ENCODE peak calls at places on chromosome 18, in five cellular contexts. M, R, K, J and D are unnamed samples.

GRCh38 chr18:39788395-39788794 is 2166.6 kb upstream of the PIK3C3 start:
- DNase-seq in M (no peak), J (no peak), R (no peak), K (peak; percentile 18), D (no peak)

GRCh38 chr18:56727399-56727798 is 76.2 kb downstream of the WDR7 start:
- DNase-seq in M (no peak), K (no peak), R (no peak), J (no peak), D (no peak)

GRCh38 chr18:6983366-6983765 is 134.2 kb downstream of the LAMA1 start:
- DNase-seq in J (no peak), K (no peak), R (no peak), M (no peak), D (no peak)

GRCh38 chr18:40259073-40259472 is 1696.0 kb upstream of the PIK3C3 start:
- DNase-seq in R (no peak), K (peak; percentile 34), J (no peak), M (no peak), D (no peak)

GRCh38 chr18:62389761-62390481 is 64.8 kb downstream of the TNFRSF11A start:
- DNase-seq in R (no peak), K (no peak), M (no peak), J (no peak), D (no peak)

GRCh38 chr18:22987547-22988182 is 54.5 kb downstream of the RBBP8 start:
- DNase-seq in M (no peak), K (no peak), R (no peak), J (no peak), D (no peak)

GRCh38 chr18:7517852-7518251 is 49.3 kb upstream of the PTPRM start:
- DNase-seq in J (no peak), K (no peak), M (no peak), R (no peak), D (no peak)

GRCh38 chr18:44098551-44099098 is 582.1 kb upstream of the SETBP1 start:
- DNase-seq in K (peak; percentile 17), M (peak; percentile 47), R (no peak), J (peak; percentile 21), D (peak; percentile 37)

GRCh38 chr18:11995445-11996189 is 14.3 kb downstream of the IMPA2 start:
- DNase-seq in J (peak; percentile 81), K (peak; percentile 77), M (peak; percentile 75), R (peak; percentile 57), D (peak; percentile 66)

GRCh38 chr18:25561923-25562322 is 210.0 kb upstream of the ZNF521 start:
- DNase-seq in M (peak; percentile 9), J (peak; percentile 31), R (no peak), K (peak; percentile 33), D (no peak)

GRCh38 chr18:67517224-67517765 is 775 bp upstream of the DSEL start:
- DNase-seq in J (peak; percentile 18), R (no peak), K (peak; percentile 25), M (no peak), D (no peak)

GRCh38 chr18:22790545-22791415 is 142.3 kb upstream of the RBBP8 start:
- DNase-seq in J (no peak), M (no peak), K (no peak), R (no peak), D (no peak)

GRCh38 chr18:54209471-54210180 is 14.8 kb downstream of the MBD2 start:
- DNase-seq in R (no peak), J (peak; percentile 52), M (no peak), K (peak; percentile 15), D (no peak)

GRCh38 chr18:33470229-33470628 is 29.7 kb upstream of the CCDC178 start:
- DNase-seq in R (no peak), K (no peak), M (peak; percentile 76), J (no peak), D (no peak)

GRCh38 chr18:76619342-76620315 is 124.6 kb upstream of the ZNF516 start:
- DNase-seq in M (peak; percentile 47), J (peak; percentile 42), R (peak; percentile 20), K (peak; percentile 58), D (no peak)

GRCh38 chr18:63451774-63452173 is 25.0 kb upstream of the SERPINB5 start:
- DNase-seq in M (no peak), K (no peak), R (no peak), J (no peak), D (no peak)

GRCh38 chr18:12911025-12911927 is 27.2 kb upstream of the PTPN2 start:
- DNase-seq in J (peak; percentile 60), K (no peak), R (no peak), M (peak; percentile 31), D (no peak)

DNA sequence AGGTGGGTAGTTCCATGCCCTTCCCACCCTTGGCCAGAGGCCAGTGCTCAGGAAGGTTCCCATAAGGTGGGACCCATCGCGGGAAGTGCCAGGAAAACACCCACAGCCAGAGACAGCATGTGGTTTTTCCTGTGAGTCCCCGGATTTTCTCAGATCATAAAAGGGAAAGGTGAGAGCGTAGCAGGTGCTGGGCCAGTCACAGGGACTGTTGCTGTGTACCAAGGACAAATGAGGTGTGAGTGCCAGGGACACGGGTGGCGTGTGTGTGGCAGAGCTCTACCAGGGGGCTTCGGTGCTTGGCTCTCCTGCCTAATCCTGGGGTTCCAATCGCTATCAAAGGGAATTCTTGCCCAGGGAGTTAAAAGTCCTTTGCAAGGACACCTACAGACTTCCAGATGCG is 159.6 kb upstream of the SMAD2 start:
- DNase-seq in M (no peak), R (no peak), K (no peak), J (no peak), D (no peak)
- TF ChIP-seq CTCF in M (no peak), R (no peak), K (no peak), J (no peak), D (no peak)

DNA sequence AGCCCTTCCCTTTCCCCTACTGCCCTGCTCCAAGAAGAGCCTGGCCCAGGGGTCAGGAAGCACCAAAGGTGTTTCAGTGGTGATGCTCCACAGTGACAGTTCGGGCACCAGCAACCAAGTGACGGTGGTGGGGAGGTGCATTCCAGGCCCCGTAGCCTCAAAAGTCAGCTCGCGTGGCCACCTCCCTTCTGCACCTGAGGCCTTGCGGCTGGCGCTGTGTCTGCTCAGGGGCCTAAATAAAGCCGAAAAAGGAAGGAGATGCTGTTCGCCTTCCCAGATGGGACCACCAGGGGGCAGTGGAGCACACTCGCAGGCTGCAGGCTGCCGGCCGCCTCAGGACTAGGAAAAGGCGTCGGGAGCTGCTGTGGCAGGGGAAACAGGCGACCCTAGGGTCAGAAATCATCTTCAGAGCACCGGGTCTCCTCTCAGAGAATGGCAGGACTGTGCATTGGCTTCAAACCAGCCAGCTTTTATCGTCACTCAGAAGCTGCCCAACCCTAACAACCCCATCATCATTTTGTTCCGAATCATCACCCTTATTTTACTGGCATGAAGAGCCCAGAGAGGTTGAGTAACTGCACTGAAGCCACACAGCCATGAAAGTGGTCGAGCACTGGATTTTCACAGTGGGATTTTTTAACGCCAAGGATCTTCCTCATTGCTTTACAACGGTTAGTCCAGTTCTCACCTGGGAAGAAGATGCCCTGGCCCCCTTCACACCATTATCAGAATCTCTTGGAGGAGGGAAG is 213.0 kb upstream of the CELF4 start:
- DNase-seq in R (no peak), K (no peak), J (peak; percentile 92), M (peak; percentile 6), D (peak; percentile 73)
- TF ChIP-seq CTCF in R (no peak), K (peak; percentile 62), J (peak; percentile 96), M (peak; percentile 68), D (peak; percentile 74)

GRCh38 chr18:73895701-73896100 is 251.9 kb downstream of the FBXO15 start:
- DNase-seq in M (no peak), J (no peak), K (no peak), R (no peak), D (no peak)

GRCh38 chr18:73897517-73897916 is 250.1 kb downstream of the FBXO15 start:
- DNase-seq in M (no peak), R (no peak), K (no peak), J (no peak), D (no peak)

GRCh38 chr18:73901589-73901988 is 246.0 kb downstream of the FBXO15 start:
- DNase-seq in R (no peak), K (no peak), J (no peak), M (no peak), D (no peak)

GRCh38 chr18:73896685-73897084 is 250.9 kb downstream of the FBXO15 start:
- DNase-seq in J (no peak), R (no peak), K (no peak), M (no peak), D (no peak)

DNA sequence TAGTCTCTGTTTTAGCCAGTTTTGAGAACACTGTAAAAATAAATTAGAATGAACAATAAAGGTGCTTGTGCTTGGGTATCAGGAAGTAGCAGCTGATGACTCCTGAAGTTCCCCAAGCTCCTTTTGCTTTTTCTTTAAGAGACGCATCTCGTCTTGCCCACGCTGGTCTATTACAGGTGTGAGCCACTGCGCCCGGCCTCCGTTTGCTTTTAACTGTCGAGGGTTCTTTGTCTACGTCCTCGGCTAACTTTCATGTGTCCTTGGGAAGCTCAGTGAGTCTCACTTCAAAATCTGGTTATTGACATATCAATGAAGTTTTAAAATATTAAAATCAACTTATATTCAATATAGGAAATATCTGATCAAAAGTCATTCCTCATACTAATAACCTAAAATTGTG is 246.5 kb downstream of the FBXO15 start:
- DNase-seq in K (no peak), M (no peak), R (no peak), J (no peak), D (no peak)
- TF ChIP-seq CTCF in K (no peak), M (no peak), R (no peak), J (no peak), D (no peak)

GRCh38 chr18:65968605-65969004 is 217.8 kb downstream of the CDH7 start:
- DNase-seq in M (no peak), K (no peak), J (no peak), R (no peak), D (no peak)
- TF ChIP-seq CTCF in M (peak; percentile 22), K (no peak), J (peak; percentile 79), R (no peak), D (peak; percentile 50)